ENCODE peak calls at places on chromosome 3, in five cellular contexts. One of them, this sample, is unnamed.

GRCh38 chr3:188400494-188401243 is 246.7 kb downstream of the LPP start:
- DNase-seq in breast epithelium: no peak
- DNase-seq in neural progenitor cell: no peak
- DNase-seq in foreskin fibroblast: no peak
- DNase-seq in sigmoid colon: no peak
- DNase-seq in this sample: peak; percentile 29

GRCh38 chr3:63364909-63365308 is 86.8 kb downstream of the SYNPR start:
- DNase-seq in breast epithelium: no peak
- DNase-seq in neural progenitor cell: peak; percentile 57
- DNase-seq in foreskin fibroblast: no peak
- DNase-seq in sigmoid colon: no peak
- DNase-seq in this sample: no peak

GRCh38 chr3:14549256-14549931 is 9.3 kb upstream of the GRIP2 start:
- DNase-seq in breast epithelium: no peak
- DNase-seq in neural progenitor cell: no peak
- DNase-seq in foreskin fibroblast: peak; percentile 28
- DNase-seq in sigmoid colon: no peak
- DNase-seq in this sample: no peak

GRCh38 chr3:118554148-118554819 is 480.4 kb downstream of the IGSF11 start:
- DNase-seq in breast epithelium: no peak
- DNase-seq in neural progenitor cell: no peak
- DNase-seq in foreskin fibroblast: no peak
- DNase-seq in sigmoid colon: no peak
- DNase-seq in this sample: no peak

GRCh38 chr3:30913176-30913575 is 18.7 kb upstream of the GADL1 start:
- DNase-seq in breast epithelium: no peak
- DNase-seq in neural progenitor cell: no peak
- DNase-seq in foreskin fibroblast: no peak
- DNase-seq in sigmoid colon: no peak
- DNase-seq in this sample: no peak

GRCh38 chr3:23856286-23856685 is 50.5 kb downstream of the UBE2E1 start:
- DNase-seq in breast epithelium: no peak
- DNase-seq in neural progenitor cell: no peak
- DNase-seq in foreskin fibroblast: peak; percentile 59
- DNase-seq in sigmoid colon: no peak
- DNase-seq in this sample: no peak

GRCh38 chr3:88167173-88167572 is 17.4 kb downstream of the C3orf38 start:
- DNase-seq in breast epithelium: no peak
- DNase-seq in neural progenitor cell: no peak
- DNase-seq in foreskin fibroblast: no peak
- DNase-seq in sigmoid colon: no peak
- DNase-seq in this sample: no peak

GRCh38 chr3:169299129-169299528 is 364.4 kb downstream of the MECOM start:
- DNase-seq in breast epithelium: no peak
- DNase-seq in neural progenitor cell: no peak
- DNase-seq in foreskin fibroblast: no peak
- DNase-seq in sigmoid colon: no peak
- DNase-seq in this sample: no peak

GRCh38 chr3:72177075-72178050 is 392.4 kb upstream of the PROK2 start:
- DNase-seq in breast epithelium: peak; percentile 63
- DNase-seq in neural progenitor cell: no peak
- DNase-seq in foreskin fibroblast: peak; percentile 75
- DNase-seq in sigmoid colon: peak; percentile 78
- DNase-seq in this sample: peak; percentile 40

GRCh38 chr3:38334656-38335055 is 11.9 kb upstream of the XYLB start:
- DNase-seq in breast epithelium: no peak
- DNase-seq in neural progenitor cell: no peak
- DNase-seq in foreskin fibroblast: peak; percentile 84
- DNase-seq in sigmoid colon: no peak
- DNase-seq in this sample: no peak

DNA sequence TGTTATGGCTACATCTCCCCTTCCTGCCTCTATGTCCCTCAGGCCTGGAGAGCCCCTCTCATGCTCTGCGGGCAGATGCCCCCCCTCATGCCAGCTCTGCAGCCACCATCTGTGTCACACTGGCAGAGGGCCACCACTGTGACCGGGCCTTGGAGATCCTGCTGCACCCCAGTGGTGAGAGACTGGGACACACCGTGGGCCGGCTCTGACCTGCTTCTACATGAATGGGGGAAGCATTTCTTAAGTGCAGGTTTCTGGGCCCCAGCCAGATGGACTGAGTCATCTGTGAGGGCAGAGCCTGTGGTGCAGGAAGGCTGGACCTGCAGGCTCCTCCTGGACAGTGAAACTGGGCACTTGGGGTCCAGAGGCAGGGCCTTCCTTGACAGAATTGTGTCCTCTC is 4.8 kb downstream of the VWA5B2 start:
- DNase-seq in breast epithelium: peak; percentile 67
- DNase-seq in neural progenitor cell: no peak
- DNase-seq in foreskin fibroblast: peak; percentile 90
- DNase-seq in sigmoid colon: no peak
- DNase-seq in this sample: peak; percentile 12
- TF ChIP-seq CTCF in breast epithelium: no peak
- TF ChIP-seq CTCF in neural progenitor cell: no peak
- TF ChIP-seq CTCF in foreskin fibroblast: no peak
- TF ChIP-seq CTCF in sigmoid colon: no peak
- TF ChIP-seq CTCF in this sample: no peak

GRCh38 chr3:145716519-145716918 is 444.5 kb downstream of the PLOD2 start:
- DNase-seq in breast epithelium: no peak
- DNase-seq in neural progenitor cell: no peak
- DNase-seq in foreskin fibroblast: peak; percentile 86
- DNase-seq in sigmoid colon: no peak
- DNase-seq in this sample: no peak
- TF ChIP-seq CTCF in breast epithelium: no peak
- TF ChIP-seq CTCF in neural progenitor cell: no peak
- TF ChIP-seq CTCF in foreskin fibroblast: no peak
- TF ChIP-seq CTCF in sigmoid colon: no peak
- TF ChIP-seq CTCF in this sample: no peak

DNA sequence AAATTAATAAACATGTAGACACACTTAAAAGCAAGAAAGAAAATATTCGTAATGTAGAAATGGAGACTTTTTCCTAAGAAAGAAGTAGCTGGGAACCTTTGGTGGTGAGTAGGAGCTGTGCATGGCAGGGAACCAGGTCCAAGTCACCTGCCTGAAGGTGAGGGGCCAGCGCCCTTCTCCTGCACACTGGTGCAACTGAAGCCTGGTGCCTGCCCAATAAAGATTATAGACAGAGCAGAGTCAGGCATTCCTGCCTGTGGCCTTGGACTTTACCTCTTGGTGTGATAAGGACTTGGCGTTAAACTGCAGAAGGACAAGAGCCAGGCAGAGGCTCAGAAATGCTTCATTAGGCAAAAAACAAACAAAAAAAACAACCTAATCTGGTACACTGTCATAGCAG is 14.2 kb downstream of the CFAP91 start:
- DNase-seq in breast epithelium: no peak
- DNase-seq in neural progenitor cell: no peak
- DNase-seq in foreskin fibroblast: no peak
- DNase-seq in sigmoid colon: no peak
- DNase-seq in this sample: no peak
- TF ChIP-seq CTCF in breast epithelium: no peak
- TF ChIP-seq CTCF in neural progenitor cell: no peak
- TF ChIP-seq CTCF in foreskin fibroblast: no peak
- TF ChIP-seq CTCF in sigmoid colon: no peak
- TF ChIP-seq CTCF in this sample: no peak

DNA sequence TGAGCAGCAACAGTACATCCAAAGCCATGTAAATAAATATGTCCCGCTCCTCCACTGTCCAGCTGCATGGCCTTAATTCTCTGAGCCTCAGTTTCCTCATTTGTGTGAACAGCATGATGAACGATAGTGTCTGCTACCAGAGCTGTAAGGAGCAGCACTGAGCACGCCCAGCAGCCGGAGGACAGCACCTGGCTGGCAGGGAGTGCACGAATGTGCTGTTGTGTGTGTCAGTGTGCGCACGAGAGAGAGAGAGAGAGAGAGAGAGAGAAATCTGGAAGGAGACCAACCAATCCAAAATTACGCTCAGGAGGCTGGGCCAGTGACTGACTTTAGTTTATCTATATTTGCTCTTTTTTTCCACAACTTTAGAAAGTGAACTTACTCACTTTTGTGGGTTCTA is 26.6 kb upstream of the PLXNA1 start:
- DNase-seq in breast epithelium: no peak
- DNase-seq in neural progenitor cell: no peak
- DNase-seq in foreskin fibroblast: no peak
- DNase-seq in sigmoid colon: peak; percentile 24
- DNase-seq in this sample: no peak
- TF ChIP-seq CTCF in breast epithelium: no peak
- TF ChIP-seq CTCF in neural progenitor cell: no peak
- TF ChIP-seq CTCF in foreskin fibroblast: no peak
- TF ChIP-seq CTCF in sigmoid colon: no peak
- TF ChIP-seq CTCF in this sample: no peak

GRCh38 chr3:150237490-150237889 is 170.6 kb upstream of the TSC22D2 start:
- DNase-seq in breast epithelium: no peak
- DNase-seq in neural progenitor cell: no peak
- DNase-seq in foreskin fibroblast: peak; percentile 49
- DNase-seq in sigmoid colon: peak; percentile 72
- DNase-seq in this sample: no peak

GRCh38 chr3:150239764-150240163 is 168.3 kb upstream of the TSC22D2 start:
- DNase-seq in breast epithelium: no peak
- DNase-seq in neural progenitor cell: no peak
- DNase-seq in foreskin fibroblast: no peak
- DNase-seq in sigmoid colon: no peak
- DNase-seq in this sample: no peak

GRCh38 chr3:150240891-150241290 is 167.2 kb upstream of the TSC22D2 start:
- DNase-seq in breast epithelium: no peak
- DNase-seq in neural progenitor cell: no peak
- DNase-seq in foreskin fibroblast: no peak
- DNase-seq in sigmoid colon: no peak
- DNase-seq in this sample: no peak

GRCh38 chr3:150238043-150238802 is 169.9 kb upstream of the TSC22D2 start:
- DNase-seq in breast epithelium: no peak
- DNase-seq in neural progenitor cell: no peak
- DNase-seq in foreskin fibroblast: no peak
- DNase-seq in sigmoid colon: no peak
- DNase-seq in this sample: no peak

DNA sequence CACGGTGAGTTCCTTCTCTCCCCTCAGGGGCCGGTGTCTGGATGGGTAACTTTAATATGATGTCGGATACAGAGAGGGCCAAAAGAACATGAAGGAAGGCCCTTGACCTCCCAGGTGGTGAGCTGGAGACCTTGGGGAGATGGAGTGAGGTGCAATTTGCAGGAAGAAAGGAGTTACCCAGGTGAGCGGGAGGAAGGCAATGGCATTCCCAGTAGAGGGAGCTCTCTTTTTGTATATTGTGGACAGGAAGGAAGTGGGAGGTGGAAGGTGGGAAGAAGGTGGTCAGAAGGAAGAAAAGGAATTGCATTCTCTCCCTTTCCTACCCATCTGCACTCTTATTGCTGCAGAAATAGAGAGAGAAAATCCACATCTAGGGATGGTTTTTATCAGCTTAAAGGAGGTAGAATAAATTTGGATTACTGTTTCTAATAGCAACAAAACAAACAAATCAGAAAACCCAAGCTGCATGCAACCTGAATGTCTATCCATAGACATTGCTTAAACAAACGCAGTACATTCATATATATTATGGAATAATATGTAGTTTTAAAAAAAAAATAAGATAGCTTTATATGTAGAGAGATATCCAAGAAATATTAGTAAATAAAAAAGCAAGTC is 169.0 kb upstream of the TSC22D2 start:
- DNase-seq in breast epithelium: no peak
- DNase-seq in neural progenitor cell: peak; percentile 63
- DNase-seq in foreskin fibroblast: no peak
- DNase-seq in sigmoid colon: no peak
- DNase-seq in this sample: no peak
- TF ChIP-seq CTCF in breast epithelium: no peak
- TF ChIP-seq CTCF in neural progenitor cell: peak; percentile 67
- TF ChIP-seq CTCF in foreskin fibroblast: peak; percentile 12
- TF ChIP-seq CTCF in sigmoid colon: no peak
- TF ChIP-seq CTCF in this sample: peak; percentile 9

DNA sequence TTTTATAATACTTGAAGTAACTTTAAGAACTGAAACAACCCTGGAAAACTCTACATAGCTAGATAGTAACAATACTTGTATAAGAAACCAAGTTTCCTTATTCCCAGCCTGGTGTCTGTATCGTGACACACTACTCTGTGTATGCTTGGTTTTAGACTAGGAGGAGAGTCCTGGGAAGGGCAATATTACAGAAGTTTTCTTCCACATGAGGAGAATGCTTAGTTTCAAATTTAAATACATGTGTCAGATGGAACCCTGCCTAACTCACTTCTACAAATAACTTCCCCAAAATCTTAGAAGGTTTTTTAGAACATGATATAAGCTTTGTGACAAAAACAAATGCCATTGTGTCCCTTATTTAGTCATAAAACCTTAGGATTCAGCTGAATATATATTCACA is 7.2 kb upstream of the IL20RB start:
- DNase-seq in breast epithelium: no peak
- DNase-seq in neural progenitor cell: no peak
- DNase-seq in foreskin fibroblast: no peak
- DNase-seq in sigmoid colon: no peak
- DNase-seq in this sample: no peak
- TF ChIP-seq CTCF in breast epithelium: no peak
- TF ChIP-seq CTCF in neural progenitor cell: no peak
- TF ChIP-seq CTCF in foreskin fibroblast: no peak
- TF ChIP-seq CTCF in sigmoid colon: no peak
- TF ChIP-seq CTCF in this sample: no peak

DNA sequence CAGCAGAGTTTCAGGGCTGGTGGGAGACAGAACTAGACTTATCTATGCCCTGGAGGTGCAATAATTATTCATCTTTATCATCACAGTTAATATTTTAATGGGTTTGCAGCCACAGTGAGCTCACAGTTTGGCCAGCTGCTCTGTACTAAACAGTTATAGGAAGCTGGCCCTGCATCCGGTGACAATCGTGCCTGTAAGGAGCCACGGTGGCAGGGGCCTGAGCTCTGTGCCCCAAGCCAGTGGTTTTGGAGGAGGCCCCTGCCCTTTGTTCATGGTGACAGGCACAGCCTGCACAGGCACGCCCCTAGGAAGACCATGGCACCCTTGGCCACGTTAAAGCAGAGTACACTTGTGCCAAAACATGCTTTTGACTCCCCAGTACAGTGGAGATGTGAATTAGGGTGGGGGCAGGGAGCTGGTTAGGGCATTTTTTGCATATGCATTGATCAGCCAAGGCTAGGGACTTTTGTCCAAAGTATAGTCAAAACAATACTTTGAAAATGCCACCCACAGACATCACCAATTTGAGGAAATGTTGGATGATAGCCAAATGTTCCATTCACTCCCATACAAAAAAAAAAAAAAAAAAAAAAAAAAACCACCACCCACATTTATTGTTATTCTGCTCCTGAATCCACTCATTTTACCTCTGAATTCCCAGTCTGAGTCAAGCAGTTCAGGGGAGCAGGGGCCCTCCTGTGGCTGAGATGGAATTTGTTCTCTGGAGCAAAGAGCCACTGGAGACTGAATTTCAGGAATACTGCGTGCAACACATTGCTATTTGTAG is 3.4 kb upstream of the RFTN1 start:
- DNase-seq in breast epithelium: peak; percentile 21
- DNase-seq in neural progenitor cell: peak; percentile 56
- DNase-seq in foreskin fibroblast: peak; percentile 85
- DNase-seq in sigmoid colon: no peak
- DNase-seq in this sample: peak; percentile 43
- TF ChIP-seq CTCF in breast epithelium: no peak
- TF ChIP-seq CTCF in neural progenitor cell: peak; percentile 55
- TF ChIP-seq CTCF in foreskin fibroblast: peak; percentile 75
- TF ChIP-seq CTCF in sigmoid colon: peak; percentile 16
- TF ChIP-seq CTCF in this sample: no peak